ENCODE peak calls at places on chromosomes 5 and 9, in four cellular contexts. P, Q, J and X are unnamed samples.
A peak's percentile ranks its signal among the peaks of the same experiment; 100 is the strongest.

GRCh38 chr9:95826183-95826838 is 49.2 kb upstream of the ERCC6L2 start:
- DNase-seq in P (no peak), Q (no peak), J (no peak), X (no peak)

GRCh38 chr5:62206150-62206829 is 99.7 kb upstream of the KIF2A start:
- DNase-seq in P (peak; percentile 42), Q (no peak), J (no peak), X (peak; percentile 41)

GRCh38 chr5:77645158-77645994 is 6.9 kb upstream of the OTP start:
- DNase-seq in P (peak; percentile 34), Q (no peak), J (no peak), X (no peak)

GRCh38 chr5:67077296-67077695 is 119.3 kb downstream of the CD180 start:
- DNase-seq in P (no peak), Q (no peak), J (no peak), X (no peak)

GRCh38 chr9:104747565-104748358 is at the start of gene NIPSNAP3A:
- DNase-seq in P (peak; percentile 81), Q (peak; percentile 87), J (peak; percentile 95), X (peak; percentile 11)

GRCh38 chr5:13218518-13218917 is 726.0 kb downstream of the DNAH5 start:
- DNase-seq in P (peak; percentile 14), Q (no peak), J (no peak), X (peak; percentile 11)

GRCh38 chr9:129763235-129763917 is 10.5 kb upstream of the PTGES start:
- DNase-seq in P (no peak), Q (no peak), J (peak; percentile 55), X (no peak)

GRCh38 chr9:107542401-107542800 is 52.8 kb upstream of the KLF4 start:
- DNase-seq in P (no peak), Q (no peak), J (no peak), X (no peak)

GRCh38 chr5:143987264-143987663 is 175.3 kb downstream of the HMHB1 start:
- DNase-seq in P (no peak), Q (no peak), J (no peak), X (no peak)

GRCh38 chr5:59829389-59829788 is 64.1 kb downstream of the PDE4D start:
- DNase-seq in P (no peak), Q (no peak), J (no peak), X (no peak)

GRCh38 chr5:91305640-91306039 is 77.5 kb downstream of the ARRDC3 start:
- DNase-seq in P (no peak), Q (no peak), J (no peak), X (no peak)

GRCh38 chr9:128043467-128043868 is 23.7 kb downstream of the NAIF1 start:
- DNase-seq in P (no peak), Q (peak; percentile 75), J (peak; percentile 65), X (no peak)

GRCh38 chr5:167900521-167900920 is 390.9 kb upstream of the WWC1 start:
- DNase-seq in P (no peak), Q (no peak), J (no peak), X (no peak)

GRCh38 chr5:38600334-38601045 is 44.0 kb upstream of the LIFR start:
- DNase-seq in P (peak; percentile 28), Q (no peak), J (no peak), X (no peak)

GRCh38 chr5:136891601-136892000 is 526.3 kb upstream of the TRPC7 start:
- DNase-seq in P (no peak), Q (no peak), J (no peak), X (no peak)

GRCh38 chr9:30048396-30048795 is 2336.0 kb upstream of the ACO1 start:
- DNase-seq in P (no peak), Q (no peak), J (no peak), X (no peak)

GRCh38 chr5:178116406-178116885 is 3.1 kb downstream of the N4BP3 start:
- DNase-seq in P (no peak), Q (no peak), J (peak; percentile 89), X (no peak)

GRCh38 chr9:32424616-32425015 is 40.2 kb downstream of the ACO1 start:
- DNase-seq in P (no peak), Q (no peak), J (no peak), X (no peak)

GRCh38 chr9:94812343-94812742 is 85.8 kb downstream of the AOPEP start:
- DNase-seq in P (peak; percentile 68), Q (no peak), J (no peak), X (no peak)

GRCh38 chr5:76041863-76042262 is 41.3 kb upstream of the SV2C start:
- DNase-seq in P (no peak), Q (no peak), J (no peak), X (peak; percentile 9)

GRCh38 chr5:77893225-77893860 is 117.2 kb upstream of the TBCA start:
- DNase-seq in P (peak; percentile 83), Q (no peak), J (peak; percentile 11), X (no peak)

GRCh38 chr5:76715484-76715733 is 517 bp upstream of the F2R start:
- DNase-seq in P (no peak), Q (no peak), J (no peak), X (no peak)

GRCh38 chr9:21357479-21358290 is 7.0 kb upstream of the IFNA6 start:
- DNase-seq in P (no peak), Q (no peak), J (no peak), X (no peak)

GRCh38 chr5:126503602-126504104 is 80.4 kb downstream of the GRAMD2B start:
- DNase-seq in P (no peak), Q (no peak), J (peak; percentile 64), X (no peak)

DNA sequence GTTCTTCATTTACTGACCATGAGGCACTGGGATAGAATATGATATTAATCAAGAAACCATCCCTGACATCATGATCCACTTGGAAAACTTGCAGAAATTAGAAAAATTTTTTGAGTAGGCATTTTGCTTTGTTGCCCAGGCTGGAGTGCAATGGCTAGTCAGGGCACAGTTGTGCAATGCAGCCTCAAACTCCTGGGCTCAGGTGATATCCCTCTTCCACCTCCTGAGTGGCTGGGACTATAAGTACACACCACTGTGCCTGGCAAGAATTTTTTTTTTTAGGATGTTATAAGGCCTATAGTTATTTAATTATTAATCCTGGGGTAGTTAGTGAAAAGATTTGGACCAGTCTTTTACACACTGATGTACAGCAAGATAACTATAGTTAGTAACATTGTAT is 106.6 kb downstream of the STK32A start:
- DNase-seq in P (no peak), Q (no peak), J (no peak), X (no peak)
- H3K4me3 ChIP-seq in P (no peak overlapping the region), Q (no peak overlapping the region), J (no peak overlapping the region), X (no peak overlapping the region)

GRCh38 chr5:52863715-52864114 is 76.0 kb downstream of the ITGA1 start:
- DNase-seq in P (no peak), Q (no peak), J (no peak), X (no peak)
- H3K27ac ChIP-seq in P (no peak overlapping the region), Q (no peak overlapping the region), J (peak overlapping the region; percentile 56), X (no peak overlapping the region)

GRCh38 chr9:115200711-115201505 is 83.0 kb upstream of the TNC start:
- DNase-seq in P (no peak), Q (no peak), J (no peak), X (no peak)
- H3K4me1 ChIP-seq in P (peaks cover 16% of the 10 kb centered on the region), Q (no peaks in the 10 kb centered on the region), J (no peaks in the 10 kb centered on the region), X (no peaks in the 10 kb centered on the region)

GRCh38 chr5:96408276-96408777 is 24.7 kb downstream of the PCSK1 start:
- DNase-seq in P (peak; percentile 40), Q (no peak), J (no peak), X (no peak)

GRCh38 chr5:96407441-96407840 is 25.6 kb downstream of the PCSK1 start:
- DNase-seq in P (no peak), Q (no peak), J (no peak), X (no peak)

GRCh38 chr5:96410013-96410412 is 23.0 kb downstream of the PCSK1 start:
- DNase-seq in P (no peak), Q (no peak), J (no peak), X (no peak)

GRCh38 chr5:96413028-96413427 is 20.0 kb downstream of the PCSK1 start:
- DNase-seq in P (no peak), Q (no peak), J (no peak), X (no peak)

DNA sequence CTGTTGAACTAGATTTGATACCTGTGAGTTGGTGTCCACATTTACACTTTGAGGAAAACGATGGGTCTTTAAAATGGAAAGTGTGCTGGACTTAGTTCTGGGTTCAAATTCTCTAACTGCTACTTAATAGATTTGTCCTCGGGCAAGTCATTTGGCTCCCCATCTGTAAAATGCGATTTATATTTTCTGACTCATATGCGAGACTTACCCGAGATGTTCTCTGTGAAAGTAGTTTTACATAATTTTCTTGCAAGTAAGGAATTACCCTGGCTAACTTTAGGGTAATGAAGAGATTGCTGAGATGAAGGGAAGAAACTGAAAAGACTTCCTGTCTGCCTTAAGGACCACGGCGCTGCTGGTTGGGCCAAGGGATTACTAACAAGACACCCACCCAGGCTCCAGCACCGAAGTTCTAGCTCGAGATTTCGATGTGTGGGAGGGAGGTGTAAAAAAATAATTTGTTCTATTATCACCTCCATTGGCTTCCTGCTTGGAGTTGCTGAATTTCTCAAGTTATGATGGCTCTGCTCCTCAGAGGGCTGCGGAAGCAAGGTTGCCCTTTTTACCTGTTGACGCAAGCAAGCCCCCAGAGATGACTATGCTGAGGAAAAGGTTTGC is 24.1 kb downstream of the PCSK1 start:
- DNase-seq in P (no peak), Q (no peak), J (no peak), X (no peak)
- H3K4me3 ChIP-seq in P (no peak overlapping the region), Q (no peak overlapping the region), J (no peak overlapping the region), X (no peak overlapping the region)

GRCh38 chr9:85602742-85603141 is 139.0 kb downstream of the AGTPBP1 start:
- DNase-seq in P (no peak), Q (no peak), J (no peak), X (no peak)
- H3K27ac ChIP-seq in P (no peak overlapping the region), Q (no peak overlapping the region), J (no peak overlapping the region), X (no peak overlapping the region)

GRCh38 chr9:111984075-111984802 is 87.6 kb downstream of the UGCG start:
- DNase-seq in P (no peak), Q (no peak), J (no peak), X (no peak)

GRCh38 chr9:111985315-111985714 is 88.7 kb downstream of the UGCG start:
- DNase-seq in P (no peak), Q (no peak), J (no peak), X (no peak)

GRCh38 chr9:111980398-111980797 is 83.8 kb downstream of the UGCG start:
- DNase-seq in P (no peak), Q (no peak), J (no peak), X (no peak)

GRCh38 chr9:111986035-111986556 is 89.5 kb downstream of the UGCG start:
- DNase-seq in P (no peak), Q (no peak), J (no peak), X (no peak)

GRCh38 chr9:111983484-111983908 is 86.9 kb downstream of the UGCG start:
- DNase-seq in P (no peak), Q (no peak), J (peak; percentile 67), X (no peak)
- H3K4me1 ChIP-seq in P (no peaks in the 10 kb centered on the region), Q (no peaks in the 10 kb centered on the region), J (peaks cover 14% of the 10 kb centered on the region), X (no peaks in the 10 kb centered on the region)

DNA sequence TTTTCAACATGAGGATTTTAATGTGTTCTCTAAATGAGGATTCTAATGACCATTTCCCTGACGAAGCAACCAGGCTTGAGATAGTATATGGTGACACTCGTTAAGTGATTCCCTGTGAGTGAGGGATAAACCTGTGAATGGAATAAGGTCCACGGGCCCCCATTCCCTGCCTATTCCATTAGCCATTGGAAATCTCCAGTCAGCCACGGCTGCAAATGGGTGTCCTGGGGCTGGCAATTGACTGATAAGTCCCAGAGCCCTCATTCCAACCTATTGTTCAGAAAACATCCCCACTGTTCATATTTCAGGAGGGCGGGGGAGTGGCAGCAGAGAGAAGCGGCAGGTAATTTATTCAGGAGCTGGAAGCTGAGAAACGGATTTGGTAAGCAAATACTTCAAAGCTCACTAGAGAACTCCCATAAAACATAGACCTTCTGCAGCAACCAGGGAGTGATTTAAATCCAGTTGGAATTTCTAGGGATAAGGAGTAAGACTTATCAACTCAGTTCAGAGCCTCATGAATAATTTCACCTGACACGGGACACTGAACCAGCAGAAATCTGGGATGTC is 42.0 kb downstream of the TMEM174 start:
- DNase-seq in P (no peak), Q (no peak), J (no peak), X (no peak)
- H3K4me3 ChIP-seq in P (no peak overlapping the region), Q (no peak overlapping the region), J (no peak overlapping the region), X (no peak overlapping the region)